ENCODE peak calls at places on chromosomes 12 and 14, in six cellular contexts. E is fibroblast of lung, K is HepG2, I is tibial nerve, N is tibial artery, B is esophagus squamous epithelium. T is an unnamed sample. For H3K27me3 and H3K4me1, the result is how much of the 10 kb centered on the place peaks cover.

GRCh38 chr14:105490318-105490571 is 801 bp upstream of the TEDC1 start:
- DNase-seq in E (no peak), K (no peak), I (no peak), N (no peak), B (no peak), T (no peak)

GRCh38 chr14:67313153-67313552 is 46.5 kb downstream of the ATP6V1D start:
- DNase-seq in E (no peak), K (peak), I (no peak), N (no peak), B (no peak), T (no peak)

GRCh38 chr12:130141901-130142683 is 20.2 kb upstream of the FZD10 start:
- DNase-seq in E (no peak), K (no peak), I (no peak), N (no peak), B (no peak), T (no peak)

GRCh38 chr14:94213021-94213420 is 38.9 kb downstream of the PPP4R4 start:
- DNase-seq in E (peak), K (no peak), I (no peak), N (no peak), B (no peak), T (no peak)

GRCh38 chr12:29228474-29229157 is 79.5 kb downstream of the FAR2 start:
- DNase-seq in E (no peak), K (no peak), I (no peak), N (no peak), B (no peak), T (no peak)

GRCh38 chr12:38527631-38528030 is 211.1 kb downstream of the ALG10B start:
- DNase-seq in E (no peak), K (no peak), I (no peak), N (no peak), B (no peak), T (no peak)

GRCh38 chr14:33946679-33947078 is 4.2 kb downstream of the EGLN3 start:
- DNase-seq in E (no peak), K (no peak), I (no peak), N (no peak), B (no peak), T (no peak)

GRCh38 chr14:54207991-54208520 is 188.8 kb upstream of the CDKN3 start:
- DNase-seq in E (peak), K (no peak), I (no peak), N (no peak), B (no peak), T (no peak)

GRCh38 chr12:105562727-105563072 is 232.2 kb downstream of the C12orf75 start:
- DNase-seq in E (no peak), K (no peak), I (no peak), N (no peak), B (no peak), T (no peak)

GRCh38 chr12:72081787-72082186 is 143.1 kb downstream of the TPH2 start:
- DNase-seq in E (no peak), K (no peak), I (no peak), N (no peak), B (no peak), T (no peak)

GRCh38 chr12:57638096-57638495 is 5.1 kb upstream of the B4GALNT1 start:
- DNase-seq in E (no peak), K (no peak), I (no peak), N (no peak), B (no peak), T (no peak)
- H3K27me3 ChIP-seq in E (under half), K (under half), I (under half), N (under half), B (under half), T (under half)

GRCh38 chr12:5588231-5588995 is 156.5 kb downstream of the NTF3 start:
- DNase-seq in E (peak), K (no peak), I (peak), N (no peak), B (no peak), T (no peak)

GRCh38 chr12:5587701-5588100 is 155.8 kb downstream of the NTF3 start:
- DNase-seq in E (no peak), K (no peak), I (no peak), N (no peak), B (no peak), T (no peak)

GRCh38 chr12:5592313-5592712 is 160.4 kb downstream of the NTF3 start:
- DNase-seq in E (no peak), K (no peak), I (no peak), N (no peak), B (no peak), T (no peak)

GRCh38 chr12:5589055-5589454 is 157.1 kb downstream of the NTF3 start:
- DNase-seq in E (no peak), K (no peak), I (no peak), N (no peak), B (no peak), T (no peak)

GRCh38 chr12:5590316-5590715 is 158.4 kb downstream of the NTF3 start:
- DNase-seq in E (no peak), K (no peak), I (no peak), N (no peak), B (no peak), T (no peak)
- H3K4me1 ChIP-seq in E (under half), K (under half), I (under half), N (under half), B (under half), T (under half)

DNA sequence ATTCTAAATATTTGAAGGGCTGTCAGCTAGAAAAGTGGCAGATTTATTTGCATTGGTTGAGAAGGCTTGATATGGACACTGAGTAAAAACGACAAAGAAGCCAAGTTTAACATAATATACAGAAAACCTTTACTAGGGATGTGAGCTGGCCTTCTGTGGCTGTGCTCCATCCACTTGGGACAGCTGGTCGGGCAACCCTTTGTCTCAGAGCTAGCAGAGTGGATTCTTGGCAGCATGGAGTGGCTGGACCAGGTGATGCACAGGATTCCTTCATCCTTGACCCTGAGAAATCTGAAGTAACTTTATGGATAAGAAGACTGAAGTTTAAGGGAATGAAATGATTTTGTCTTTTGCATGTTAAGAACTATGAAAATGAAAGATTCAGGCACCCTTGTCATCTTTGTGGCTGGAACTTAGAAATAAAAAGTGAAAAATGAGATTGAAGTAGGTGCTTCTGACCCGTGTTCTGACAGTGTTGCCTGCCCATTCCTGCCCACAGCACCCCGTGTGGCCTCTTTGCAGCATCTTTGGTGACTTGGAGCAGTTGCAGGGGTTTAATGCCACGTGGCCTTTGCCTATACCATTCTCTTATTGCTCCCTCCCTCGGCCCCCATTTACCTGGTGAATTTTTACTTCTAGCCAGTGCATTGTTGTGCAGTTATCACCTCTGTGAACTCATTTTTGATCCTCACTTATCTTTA is 32.6 kb downstream of the PELI2 start:
- DNase-seq in E (no peak), K (no peak), I (no peak), N (no peak), B (no peak), T (no peak)
- TF ChIP-seq CTCF in E (no peak), K (no peak), I (no peak), N (no peak), B (no peak), T (no peak)

DNA sequence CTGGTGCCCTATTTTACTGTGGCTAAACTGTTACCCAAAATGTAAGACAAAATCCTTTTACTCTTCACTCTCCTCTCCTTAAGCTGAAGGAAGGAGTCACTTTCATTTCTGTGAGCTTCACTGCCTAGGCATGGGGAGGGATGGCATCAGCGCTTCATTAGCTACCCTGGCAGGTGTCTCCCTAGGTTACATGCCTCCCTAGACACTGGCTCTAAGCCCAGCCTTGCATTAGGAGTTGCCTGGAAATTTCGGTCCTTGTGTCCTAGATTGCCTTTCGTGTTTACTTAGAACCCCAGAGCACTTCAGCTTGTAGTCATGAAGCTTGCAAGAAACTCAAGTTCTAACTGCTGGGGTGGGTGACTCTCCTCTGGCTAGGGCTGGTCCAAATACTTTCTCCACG is 520.5 kb upstream of the STXBP6 start:
- DNase-seq in E (no peak), K (no peak), I (no peak), N (no peak), B (no peak), T (no peak)
- H3K27me3 ChIP-seq in E (under half), K (under half), I (under half), N (under half), B (under half), T (under half)

T was measured in CD8-positive, alpha-beta T cell.